ENCODE peak calls at places on chromosomes 6 and 20, in four cellular contexts. A is AG10803, V is RWPE2, O is T-cell. R is an unnamed sample.

GRCh38 chr6:7827142-7827541 is 83.4 kb downstream of the TXNDC5 start:
- DNase-seq in V (no peak), A (peak), O (no peak), R (no peak)

GRCh38 chr6:74447013-74447412 is 751.0 kb downstream of the CD109 start:
- DNase-seq in V (no peak), O (no peak), A (peak), R (no peak)

GRCh38 chr6:120056085-120056484 is 706.5 kb upstream of the MAN1A1 start:
- DNase-seq in O (no peak), V (no peak), A (no peak), R (no peak)

GRCh38 chr20:62752671-62753501 is 43.4 kb upstream of the MRGBP start:
- DNase-seq in V (peak), A (no peak), O (no peak), R (peak)

GRCh38 chr6:37913210-37913609 is 93.7 kb downstream of the ZFAND3 start:
- DNase-seq in V (no peak), O (no peak), A (no peak), R (no peak)

GRCh38 chr20:51512645-51513044 is 29.9 kb downstream of the NFATC2 start:
- DNase-seq in V (no peak), A (no peak), O (no peak), R (no peak)

GRCh38 chr6:143564484-143565017 is 53.0 kb upstream of the FUCA2 start:
- DNase-seq in A (peak), V (no peak), O (no peak), R (no peak)

GRCh38 chr6:84805145-84805544 is 40.7 kb upstream of the TBX18 start:
- DNase-seq in V (no peak), O (no peak), A (no peak), R (no peak)

GRCh38 chr20:44909872-44910689 is at the start of gene PABPC1L:
- DNase-seq in A (peak), O (peak), V (peak), R (peak)

GRCh38 chr6:15026832-15027231 is 219.0 kb upstream of the JARID2 start:
- DNase-seq in A (no peak), V (no peak), O (no peak), R (no peak)

GRCh38 chr20:48627737-48628128 is 200.1 kb downstream of the PREX1 start:
- DNase-seq in V (peak), O (no peak), A (no peak), R (peak)

GRCh38 chr6:83480470-83480869 is 31.9 kb upstream of the PRSS35 start:
- DNase-seq in V (no peak), O (no peak), A (no peak), R (no peak)

GRCh38 chr6:39203804-39204495 is 25.3 kb downstream of the KCNK5 start:
- DNase-seq in O (no peak), A (no peak), V (peak), R (no peak)

GRCh38 chr6:18457065-18457817 is 70.1 kb downstream of the RNF144B start:
- DNase-seq in V (no peak), A (no peak), O (no peak), R (no peak)

R was measured in chondrocyte.